ENCODE peak calls at places on chromosomes 2 and 18, in five cellular contexts. S, G, W, N and O are unnamed samples. For H3K4me1, the result is how much of the 10 kb centered on the place peaks cover.

GRCh38 chr18:71673498-71673897 is 870.6 kb downstream of the CBLN2 start:
- DNase-seq in S (no peak), G (no peak), W (no peak), N (no peak), O (no peak)

GRCh38 chr2:119205001-119205669 is 18.5 kb upstream of the STEAP3 start:
- DNase-seq in S (no peak), G (no peak), W (no peak), N (no peak), O (no peak)

GRCh38 chr18:39701839-39702238 is 2136.2 kb upstream of the CELF4 start:
- DNase-seq in S (no peak), G (no peak), W (no peak), N (no peak), O (no peak)

GRCh38 chr2:29628078-29628765 is 293.2 kb downstream of the ALK start:
- DNase-seq in S (no peak), G (no peak), W (no peak), N (no peak), O (no peak)

GRCh38 chr2:85457877-85458316 is 39.4 kb downstream of the SH2D6 start:
- DNase-seq in S (no peak), G (no peak), W (no peak), N (peak), O (no peak)

GRCh38 chr2:10260130-10260529 is 42.6 kb upstream of the HPCAL1 start:
- DNase-seq in S (peak), G (no peak), W (peak), N (peak), O (no peak)

GRCh38 chr18:66676699-66677098 is 72.8 kb upstream of the CDH19 start:
- DNase-seq in S (no peak), G (no peak), W (no peak), N (no peak), O (no peak)

GRCh38 chr2:173050684-173051083 is 25.0 kb upstream of the MAP3K20 start:
- DNase-seq in S (no peak), G (peak), W (no peak), N (no peak), O (no peak)

GRCh38 chr18:40133253-40133652 is 1821.8 kb upstream of the PIK3C3 start:
- DNase-seq in S (no peak), G (no peak), W (no peak), N (no peak), O (no peak)

GRCh38 chr2:9658972-9659371 is 28.2 kb upstream of the YWHAQ start:
- DNase-seq in S (no peak), G (peak), W (no peak), N (no peak), O (no peak)

GRCh38 chr2:23692901-23693605 is 233.9 kb downstream of the ATAD2B start:
- DNase-seq in S (no peak), G (no peak), W (no peak), N (no peak), O (no peak)

GRCh38 chr18:25075793-25076192 is 276.2 kb downstream of the ZNF521 start:
- DNase-seq in S (no peak), G (no peak), W (no peak), N (no peak), O (no peak)

GRCh38 chr2:72917875-72918660 is 749 bp downstream of the EMX1 start:
- DNase-seq in S (no peak), G (no peak), W (no peak), N (peak), O (no peak)

GRCh38 chr2:18475884-18476283 is 84.6 kb downstream of the RDH14 start:
- DNase-seq in S (no peak), G (no peak), W (no peak), N (no peak), O (no peak)

DNA sequence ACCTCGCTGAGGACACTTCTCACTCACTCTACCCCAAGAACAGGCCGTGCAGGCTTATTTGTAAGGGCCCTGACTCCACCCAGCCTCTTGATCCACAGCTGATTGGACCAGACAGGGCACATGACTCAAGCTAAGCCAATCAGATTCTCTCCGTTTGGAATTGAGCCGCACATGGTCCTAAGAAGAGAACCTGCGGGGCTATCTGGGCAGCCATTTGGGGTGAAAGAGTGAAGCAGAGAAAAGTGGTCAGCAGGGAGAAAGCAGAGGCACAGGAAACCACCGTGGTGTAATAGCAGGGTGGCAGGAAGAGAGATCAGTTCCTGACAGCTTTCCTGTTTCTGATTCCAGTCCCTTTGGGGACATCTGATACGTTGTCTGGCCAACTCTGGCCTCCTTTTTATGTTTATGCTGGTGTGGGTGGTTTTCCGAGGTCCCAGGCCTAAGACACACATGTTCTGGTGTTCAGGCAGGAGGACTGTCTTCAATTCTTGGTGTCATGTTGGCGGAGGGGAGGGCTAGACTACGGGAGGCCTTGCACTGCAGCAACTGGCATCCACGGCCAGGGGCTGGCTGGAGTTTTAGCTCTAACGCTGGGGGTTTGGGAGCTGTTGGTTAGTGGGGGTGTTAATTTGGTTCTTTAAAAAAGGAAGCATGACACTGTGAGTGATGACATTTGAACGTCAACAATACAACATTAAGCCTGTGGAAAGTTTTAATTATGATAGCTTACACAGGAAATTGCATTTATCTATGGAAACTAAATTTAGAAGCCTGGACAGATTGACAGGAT is 26.1 kb upstream of the SPTBN1 start:
- DNase-seq in S (no peak), G (no peak), W (no peak), N (no peak), O (no peak)
- H3K4me3 ChIP-seq in S (no peak), G (no peak), W (no peak), N (no peak), O (no peak)

GRCh38 chr2:20217041-20217970 is 7.6 kb downstream of the SDC1 start:
- DNase-seq in S (no peak), G (no peak), W (peak), N (peak), O (no peak)
- H3K4me1 ChIP-seq in S (under half), G (under half), W (under half), N (under half), O (under half)

GRCh38 chr2:71886241-71886640 is 261.4 kb downstream of the CYP26B1 start:
- DNase-seq in S (no peak), G (no peak), W (no peak), N (no peak), O (no peak)
- H3K4me3 ChIP-seq in S (no peak), G (no peak), W (no peak), N (no peak), O (no peak)

DNA sequence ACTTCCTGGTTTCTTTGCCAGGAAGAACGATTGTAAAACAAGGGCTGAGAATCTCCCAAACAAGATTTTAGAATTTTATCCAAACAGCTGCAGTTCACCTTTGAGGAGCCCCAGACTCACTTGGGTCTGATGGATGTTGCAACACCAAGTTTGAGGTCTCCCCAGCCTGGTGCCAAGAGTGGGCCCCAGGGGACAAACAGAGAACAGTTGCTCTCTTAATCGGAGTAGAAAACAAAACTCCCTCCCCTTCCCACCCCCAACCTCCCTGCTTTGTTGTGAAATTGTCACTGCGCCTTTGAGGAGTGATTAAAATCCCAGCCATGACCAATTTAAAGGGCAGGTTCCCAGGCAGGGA is 141.1 kb downstream of the BCL2 start:
- DNase-seq in S (peak), G (no peak), W (peak), N (peak), O (no peak)
- H3K4me1 ChIP-seq in S (half or more), G (under half), W (under half), N (under half), O (under half)

DNA sequence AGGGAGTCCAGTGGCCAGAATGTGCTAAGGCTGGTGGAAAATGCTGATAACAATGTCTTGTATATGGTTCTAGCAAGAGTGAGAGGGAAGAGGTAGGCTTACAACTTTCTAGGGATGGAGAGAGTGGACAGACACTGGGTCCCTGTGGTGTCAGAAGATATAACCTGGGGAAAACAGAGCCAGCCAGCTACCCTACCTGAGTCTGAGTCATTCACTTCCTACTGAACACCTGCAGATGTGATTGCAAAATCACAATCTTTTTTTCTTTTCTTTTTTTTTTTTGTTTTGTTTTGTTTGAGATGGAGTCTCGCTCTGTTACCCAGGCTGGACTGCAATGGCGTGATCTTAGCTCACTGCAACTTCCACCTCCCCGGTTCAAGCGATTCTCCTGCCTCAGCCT is 7.3 kb downstream of the TET3 start:
- DNase-seq in S (no peak), G (no peak), W (no peak), N (no peak), O (no peak)
- H3K4me3 ChIP-seq in S (no peak), G (no peak), W (no peak), N (no peak), O (no peak)